ENCODE peak calls at places on chromosomes 7 and 10, in four cellular contexts. P, B, V and D are unnamed samples.

GRCh38 chr7:3307437-3307836 is 6.4 kb downstream of the SDK1 start:
- DNase-seq in P (no peak), B (no peak), V (no peak), D (no peak)

GRCh38 chr10:12925845-12926244 is 75.7 kb downstream of the CCDC3 start:
- DNase-seq in P (no peak), B (no peak), V (no peak), D (no peak)

GRCh38 chr10:74418285-74418872 is 267.4 kb downstream of the ADK start:
- DNase-seq in P (no peak), B (no peak), V (no peak), D (no peak)

GRCh38 chr7:123749537-123749857 is 694 bp upstream of the WASL start:
- DNase-seq in P (peak), B (no peak), V (no peak), D (no peak)

GRCh38 chr10:13337128-13337826 is 10.8 kb downstream of the SEPHS1 start:
- DNase-seq in P (no peak), B (no peak), V (no peak), D (no peak)

GRCh38 chr7:45151131-45151684 is 6.4 kb upstream of the RAMP3 start:
- DNase-seq in P (no peak), B (no peak), V (no peak), D (no peak)

GRCh38 chr10:132001238-132001977 is 19.7 kb upstream of the BNIP3 start:
- DNase-seq in P (no peak), B (no peak), V (no peak), D (no peak)

GRCh38 chr7:4689668-4690067 is 7.6 kb downstream of the FOXK1 start:
- DNase-seq in P (no peak), B (no peak), V (no peak), D (no peak)

GRCh38 chr10:132690821-132691610 is 94.9 kb downstream of the NKX6-2 start:
- DNase-seq in P (no peak), B (no peak), V (peak), D (no peak)

GRCh38 chr7:133109816-133110215 is 27.9 kb upstream of the CHCHD3 start:
- DNase-seq in P (no peak), B (no peak), V (no peak), D (no peak)

GRCh38 chr10:25130911-25131310 is 43.9 kb upstream of the GPR158 start:
- DNase-seq in P (no peak), B (peak), V (no peak), D (no peak)

GRCh38 chr10:81270051-81270450 is 604.9 kb upstream of the NRG3 start:
- DNase-seq in P (no peak), B (no peak), V (no peak), D (peak)

GRCh38 chr10:683448-684071 is 5.9 kb downstream of the DIP2C start:
- DNase-seq in P (peak), B (peak), V (no peak), D (no peak)

GRCh38 chr10:129877773-129878371 is 86.2 kb downstream of the EBF3 start:
- DNase-seq in P (no peak), B (no peak), V (no peak), D (no peak)

GRCh38 chr10:20963721-20964595 is 66.8 kb upstream of the NEBL start:
- DNase-seq in P (no peak), B (no peak), V (no peak), D (no peak)

GRCh38 chr10:4825868-4826787 is at the start of gene AKR1E2:
- DNase-seq in P (peak), B (peak), V (peak), D (no peak)

GRCh38 chr7:107559864-107560263 is 3.9 kb downstream of the COG5 start:
- DNase-seq in P (no peak), B (no peak), V (no peak), D (no peak)

GRCh38 chr7:141012044-141012685 is 2.6 kb downstream of the MRPS33 start:
- DNase-seq in P (peak), B (peak), V (peak), D (peak)

GRCh38 chr10:123862421-123863188 is 29.0 kb downstream of the CPXM2 start:
- DNase-seq in P (no peak), B (no peak), V (no peak), D (no peak)

GRCh38 chr10:115854740-115855435 is 418.1 kb downstream of the GFRA1 start:
- DNase-seq in P (no peak), B (no peak), V (no peak), D (no peak)

GRCh38 chr10:29858352-29859267 is 200.8 kb downstream of the JCAD start:
- DNase-seq in P (peak), B (peak), V (no peak), D (peak)
- TF ChIP-seq CTCF in P (peak), B (peak), V (no peak), D (peak)

GRCh38 chr10:102281103-102281502 is 35.8 kb downstream of the GBF1 start:
- DNase-seq in P (peak), B (no peak), V (no peak), D (no peak)
- H3K4me3 ChIP-seq in P (no peak), B (no peak), V (no peak), D (peak)

GRCh38 chr7:146096994-146097393 is 19.6 kb upstream of the CNTNAP2 start:
- DNase-seq in P (no peak), B (no peak), V (no peak), D (no peak)
- TF ChIP-seq CTCF in P (no peak), B (no peak), V (no peak), D (no peak)

DNA sequence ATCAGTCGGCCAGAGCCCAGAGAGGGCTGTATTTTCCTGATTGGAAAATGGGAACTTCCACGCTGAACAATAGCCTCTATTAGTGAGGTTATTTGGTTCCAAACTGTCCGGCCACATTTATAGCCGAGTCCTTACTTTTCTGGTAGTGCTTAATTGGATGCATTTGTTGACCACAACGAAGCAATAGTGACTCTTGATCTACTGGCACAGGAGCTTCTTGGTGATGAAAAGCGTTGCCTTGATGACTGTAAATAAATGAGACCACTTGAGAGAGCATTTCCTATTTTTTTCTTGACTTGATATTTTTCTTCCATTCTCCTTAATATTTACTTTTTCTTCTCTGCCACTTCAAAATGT is 4.8 kb upstream of the SP8 start:
- DNase-seq in P (no peak), B (no peak), V (no peak), D (no peak)
- H3K4me3 ChIP-seq in P (no peak), B (no peak), V (no peak), D (no peak)

DNA sequence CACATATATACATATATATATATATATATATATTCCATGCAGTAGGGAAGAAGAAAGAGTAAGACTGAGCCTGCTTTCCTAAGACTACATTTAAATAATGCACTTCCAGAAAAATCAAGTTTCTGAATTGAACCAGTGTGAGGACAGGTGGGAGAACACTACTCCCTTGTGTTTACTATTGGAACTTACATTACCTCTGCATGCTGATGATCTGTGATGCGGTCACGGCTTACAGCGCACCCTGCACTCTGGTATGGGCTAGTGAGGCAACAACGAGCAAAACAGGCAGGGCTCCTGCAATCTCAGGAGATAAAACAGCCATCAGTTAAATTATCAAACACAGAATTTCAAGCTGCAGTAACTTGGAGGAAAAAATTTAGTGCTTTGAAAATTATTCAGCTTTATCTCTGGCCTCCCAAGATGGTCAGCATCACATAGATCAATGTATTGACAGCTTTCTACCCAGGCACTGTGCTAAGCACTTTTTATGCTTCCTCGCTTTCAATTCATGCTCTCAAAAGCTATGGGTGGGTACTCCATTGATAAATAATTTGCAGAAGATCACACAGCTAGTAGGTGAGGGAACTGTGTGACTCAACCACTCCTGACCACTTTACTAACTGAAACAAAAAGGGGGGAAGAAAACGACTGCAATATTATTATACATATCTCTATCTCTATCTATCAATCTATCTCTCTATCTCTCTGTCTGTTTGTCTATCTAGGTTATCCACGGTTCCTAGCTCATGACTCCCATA is 20.5 kb upstream of the SLC16A12 start:
- DNase-seq in P (no peak), B (no peak), V (no peak), D (no peak)
- TF ChIP-seq CTCF in P (peak), B (peak), V (no peak), D (no peak)

GRCh38 chr10:47318706-47319105 is 3.5 kb upstream of the GDF2 start:
- DNase-seq in P (no peak), B (no peak), V (no peak), D (no peak)

GRCh38 chr10:47322300-47323061 is at the start of gene GDF2:
- DNase-seq in P (no peak), B (no peak), V (no peak), D (no peak)

GRCh38 chr10:47321521-47322195 is 596 bp upstream of the GDF2 start:
- DNase-seq in P (no peak), B (no peak), V (no peak), D (no peak)

GRCh38 chr10:47317251-47317650 is 5.0 kb upstream of the GDF2 start:
- DNase-seq in P (no peak), B (no peak), V (no peak), D (no peak)

DNA sequence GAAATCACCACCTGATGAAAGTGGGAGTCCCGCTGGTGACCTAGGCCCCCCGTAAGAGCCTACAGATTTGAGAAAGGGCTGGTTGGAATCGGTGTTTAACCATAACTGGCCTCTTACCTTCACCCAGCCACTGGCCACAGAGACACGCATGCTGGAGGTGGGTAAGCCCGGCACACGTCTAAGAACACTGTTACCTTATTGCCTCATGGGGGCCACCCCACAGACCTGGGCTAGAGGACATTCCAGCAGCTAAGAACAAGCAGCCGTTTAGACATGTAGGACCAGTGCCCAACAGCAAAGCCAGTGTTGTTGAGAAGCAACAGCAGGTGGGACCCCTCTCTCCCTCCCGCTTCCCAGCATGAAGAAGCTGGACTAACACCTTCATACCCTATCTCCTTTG is 2.5 kb upstream of the GDF2 start:
- DNase-seq in P (no peak), B (no peak), V (no peak), D (no peak)
- H3K4me3 ChIP-seq in P (no peak), B (no peak), V (no peak), D (no peak)

DNA sequence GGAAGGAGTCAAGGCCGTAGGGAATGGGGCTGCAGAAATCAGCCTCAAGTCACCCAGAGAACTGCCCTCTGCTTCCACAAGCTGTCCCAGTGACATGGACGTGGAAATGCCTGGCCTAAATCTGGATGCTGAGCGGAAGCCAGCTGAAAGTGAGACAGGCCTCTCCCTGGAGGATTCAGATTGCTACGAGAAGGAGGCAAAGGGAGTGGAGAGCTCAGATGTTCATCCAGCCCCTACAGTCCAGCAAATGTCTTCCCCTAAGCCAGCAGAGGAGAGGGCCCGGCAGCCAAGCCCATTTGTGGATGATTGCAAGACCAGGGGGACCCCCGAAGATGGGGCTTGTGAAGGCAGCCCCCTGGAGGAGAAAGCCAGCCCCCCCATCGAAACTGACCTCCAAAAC is 50.2 kb upstream of the PDCD4 start:
- DNase-seq in P (no peak), B (no peak), V (no peak), D (no peak)
- TF ChIP-seq CTCF in P (no peak), B (no peak), V (no peak), D (no peak)